ENCODE peak calls at places on chromosomes 4 and X, in nine cellular contexts. One of them, this sample, is unnamed.

GRCh38 chr4:55866290-55866907 is 13.0 kb downstream of the EXOC1 start:
- DNase-seq in HepG2: no peak
- DNase-seq in SK-N-SH: no peak
- DNase-seq in A549: peak; percentile 67
- DNase-seq in K562: peak; percentile 48
- DNase-seq in Panc1: no peak
- DNase-seq in HCT116: peak; percentile 82
- DNase-seq in HL-60: peak; percentile 70
- DNase-seq in GM12878: peak; percentile 15
- DNase-seq in this sample: no peak

GRCh38 chrX:22088326-22088725 is 56.2 kb downstream of the PHEX start:
- DNase-seq in HepG2: no peak
- DNase-seq in SK-N-SH: no peak
- DNase-seq in A549: no peak
- DNase-seq in K562: no peak
- DNase-seq in Panc1: no peak
- DNase-seq in HCT116: no peak
- DNase-seq in HL-60: no peak
- DNase-seq in GM12878: no peak
- DNase-seq in this sample: no peak

GRCh38 chrX:45621356-45622041 is 420.8 kb upstream of the DIPK2B start:
- DNase-seq in HepG2: no peak
- DNase-seq in SK-N-SH: no peak
- DNase-seq in A549: no peak
- DNase-seq in K562: no peak
- DNase-seq in Panc1: no peak
- DNase-seq in HCT116: no peak
- DNase-seq in HL-60: no peak
- DNase-seq in GM12878: no peak
- DNase-seq in this sample: no peak

GRCh38 chrX:154457491-154458115 is 478 bp upstream of the PLXNA3 start:
- DNase-seq in HepG2: no peak
- DNase-seq in SK-N-SH: peak; percentile 78
- DNase-seq in A549: no peak
- DNase-seq in K562: peak; percentile 83
- DNase-seq in Panc1: no peak
- DNase-seq in HCT116: no peak
- DNase-seq in HL-60: no peak
- DNase-seq in GM12878: no peak
- DNase-seq in this sample: peak; percentile 80

GRCh38 chr4:105808459-105809041 is 86.7 kb upstream of the NPNT start:
- DNase-seq in HepG2: no peak
- DNase-seq in SK-N-SH: peak; percentile 13
- DNase-seq in A549: peak; percentile 0
- DNase-seq in K562: no peak
- DNase-seq in Panc1: no peak
- DNase-seq in HCT116: peak; percentile 7
- DNase-seq in HL-60: no peak
- DNase-seq in GM12878: no peak
- DNase-seq in this sample: no peak

GRCh38 chrX:81120270-81120935 is 81.3 kb downstream of the HMGN5 start:
- DNase-seq in HepG2: no peak
- DNase-seq in SK-N-SH: no peak
- DNase-seq in A549: no peak
- DNase-seq in K562: no peak
- DNase-seq in Panc1: no peak
- DNase-seq in HCT116: no peak
- DNase-seq in HL-60: no peak
- DNase-seq in GM12878: no peak
- DNase-seq in this sample: no peak

GRCh38 chr4:14345356-14345775 is 656.9 kb upstream of the CPEB2 start:
- DNase-seq in HepG2: no peak
- DNase-seq in SK-N-SH: no peak
- DNase-seq in A549: no peak
- DNase-seq in K562: no peak
- DNase-seq in Panc1: no peak
- DNase-seq in HCT116: no peak
- DNase-seq in HL-60: no peak
- DNase-seq in GM12878: no peak
- DNase-seq in this sample: no peak

GRCh38 chr4:142142403-142142802 is 506.0 kb downstream of the IL15 start:
- DNase-seq in HepG2: no peak
- DNase-seq in SK-N-SH: no peak
- DNase-seq in A549: no peak
- DNase-seq in K562: no peak
- DNase-seq in Panc1: no peak
- DNase-seq in HCT116: no peak
- DNase-seq in HL-60: no peak
- DNase-seq in GM12878: no peak
- DNase-seq in this sample: no peak

GRCh38 chrX:97844943-97845342 is 961.2 kb downstream of the RPA4 start:
- DNase-seq in HepG2: no peak
- DNase-seq in SK-N-SH: peak; percentile 1
- DNase-seq in A549: no peak
- DNase-seq in K562: no peak
- DNase-seq in Panc1: no peak
- DNase-seq in HCT116: no peak
- DNase-seq in HL-60: no peak
- DNase-seq in GM12878: no peak
- DNase-seq in this sample: no peak

GRCh38 chr4:8837181-8837811 is 34.3 kb downstream of the HMX1 start:
- DNase-seq in HepG2: no peak
- DNase-seq in SK-N-SH: peak; percentile 26
- DNase-seq in A549: no peak
- DNase-seq in K562: no peak
- DNase-seq in Panc1: no peak
- DNase-seq in HCT116: no peak
- DNase-seq in HL-60: no peak
- DNase-seq in GM12878: no peak
- DNase-seq in this sample: peak; percentile 43

GRCh38 chrX:119604778-119605177 is 1.4 kb downstream of the NKRF start:
- DNase-seq in HepG2: no peak
- DNase-seq in SK-N-SH: no peak
- DNase-seq in A549: no peak
- DNase-seq in K562: no peak
- DNase-seq in Panc1: no peak
- DNase-seq in HCT116: no peak
- DNase-seq in HL-60: no peak
- DNase-seq in GM12878: no peak
- DNase-seq in this sample: no peak

GRCh38 chr4:16772366-16772850 is 126.0 kb downstream of the LDB2 start:
- DNase-seq in HepG2: no peak
- DNase-seq in SK-N-SH: no peak
- DNase-seq in A549: no peak
- DNase-seq in K562: no peak
- DNase-seq in Panc1: no peak
- DNase-seq in HCT116: no peak
- DNase-seq in HL-60: no peak
- DNase-seq in GM12878: no peak
- DNase-seq in this sample: no peak

GRCh38 chr4:4860381-4860802 is 927 bp downstream of the MSX1 start:
- DNase-seq in HepG2: peak; percentile 24
- DNase-seq in SK-N-SH: no peak
- DNase-seq in A549: no peak
- DNase-seq in K562: peak; percentile 44
- DNase-seq in Panc1: no peak
- DNase-seq in HCT116: no peak
- DNase-seq in HL-60: no peak
- DNase-seq in GM12878: no peak
- DNase-seq in this sample: no peak

GRCh38 chr4:108247511-108248088 is 78.9 kb upstream of the LEF1 start:
- DNase-seq in HepG2: no peak
- DNase-seq in SK-N-SH: no peak
- DNase-seq in A549: no peak
- DNase-seq in K562: peak; percentile 43
- DNase-seq in Panc1: no peak
- DNase-seq in HCT116: peak; percentile 8
- DNase-seq in HL-60: no peak
- DNase-seq in GM12878: no peak
- DNase-seq in this sample: peak; percentile 27

GRCh38 chr4:103067841-103068547 is 8.6 kb downstream of the SLC9B2 start:
- DNase-seq in HepG2: no peak
- DNase-seq in SK-N-SH: no peak
- DNase-seq in A549: no peak
- DNase-seq in K562: no peak
- DNase-seq in Panc1: no peak
- DNase-seq in HCT116: no peak
- DNase-seq in HL-60: no peak
- DNase-seq in GM12878: no peak
- DNase-seq in this sample: no peak

GRCh38 chrX:45714864-45715263 is 514.2 kb upstream of the DIPK2B start:
- DNase-seq in HepG2: no peak
- DNase-seq in SK-N-SH: no peak
- DNase-seq in A549: peak; percentile 22
- DNase-seq in K562: no peak
- DNase-seq in Panc1: no peak
- DNase-seq in HCT116: peak; percentile 82
- DNase-seq in HL-60: no peak
- DNase-seq in GM12878: peak; percentile 7
- DNase-seq in this sample: no peak

GRCh38 chr4:7687006-7687405 is 252.3 kb upstream of the PSAPL1 start:
- DNase-seq in HepG2: no peak
- DNase-seq in SK-N-SH: no peak
- DNase-seq in A549: no peak
- DNase-seq in K562: no peak
- DNase-seq in Panc1: no peak
- DNase-seq in HCT116: no peak
- DNase-seq in HL-60: no peak
- DNase-seq in GM12878: no peak
- DNase-seq in this sample: no peak

GRCh38 chr4:24763631-24764302 is 31.6 kb upstream of the SOD3 start:
- DNase-seq in HepG2: no peak
- DNase-seq in SK-N-SH: no peak
- DNase-seq in A549: peak; percentile 18
- DNase-seq in K562: no peak
- DNase-seq in Panc1: no peak
- DNase-seq in HCT116: no peak
- DNase-seq in HL-60: no peak
- DNase-seq in GM12878: no peak
- DNase-seq in this sample: no peak

GRCh38 chr4:139528377-139529005 is 27.5 kb downstream of the SETD7 start:
- DNase-seq in HepG2: no peak
- DNase-seq in SK-N-SH: no peak
- DNase-seq in A549: no peak
- DNase-seq in K562: no peak
- DNase-seq in Panc1: no peak
- DNase-seq in HCT116: no peak
- DNase-seq in HL-60: peak; percentile 51
- DNase-seq in GM12878: peak; percentile 11
- DNase-seq in this sample: no peak

GRCh38 chr4:69517674-69518073 is 22.0 kb upstream of the UGT2B4 start:
- DNase-seq in HepG2: peak; percentile 6
- DNase-seq in SK-N-SH: no peak
- DNase-seq in A549: peak; percentile 10
- DNase-seq in K562: no peak
- DNase-seq in Panc1: no peak
- DNase-seq in HCT116: no peak
- DNase-seq in HL-60: no peak
- DNase-seq in GM12878: no peak
- DNase-seq in this sample: peak; percentile 5
- TF ChIP-seq REST in HepG2: no peak
- TF ChIP-seq REST in SK-N-SH: no peak
- TF ChIP-seq REST in A549: no peak
- TF ChIP-seq REST in K562: no peak
- TF ChIP-seq REST in Panc1: no peak
- TF ChIP-seq REST in HCT116: no peak
- TF ChIP-seq REST in HL-60: no peak
- TF ChIP-seq REST in GM12878: no peak
- TF ChIP-seq REST in this sample: no peak

GRCh38 chr4:163330828-163331628 is 1.4 kb downstream of the NPY1R start:
- DNase-seq in HepG2: no peak
- DNase-seq in SK-N-SH: no peak
- DNase-seq in A549: no peak
- DNase-seq in K562: no peak
- DNase-seq in Panc1: no peak
- DNase-seq in HCT116: no peak
- DNase-seq in HL-60: no peak
- DNase-seq in GM12878: no peak
- DNase-seq in this sample: no peak
- TF ChIP-seq REST in HepG2: no peak
- TF ChIP-seq REST in SK-N-SH: no peak
- TF ChIP-seq REST in A549: no peak
- TF ChIP-seq REST in K562: no peak
- TF ChIP-seq REST in Panc1: no peak
- TF ChIP-seq REST in HCT116: no peak
- TF ChIP-seq REST in HL-60: no peak
- TF ChIP-seq REST in GM12878: no peak
- TF ChIP-seq REST in this sample: no peak

GRCh38 chr4:112343330-112343729 is 46.2 kb downstream of the ALPK1 start:
- DNase-seq in HepG2: no peak
- DNase-seq in SK-N-SH: no peak
- DNase-seq in A549: no peak
- DNase-seq in K562: no peak
- DNase-seq in Panc1: no peak
- DNase-seq in HCT116: no peak
- DNase-seq in HL-60: no peak
- DNase-seq in GM12878: no peak
- DNase-seq in this sample: peak; percentile 13

GRCh38 chr4:112352736-112353135 is 55.6 kb downstream of the ALPK1 start:
- DNase-seq in HepG2: no peak
- DNase-seq in SK-N-SH: no peak
- DNase-seq in A549: no peak
- DNase-seq in K562: no peak
- DNase-seq in Panc1: no peak
- DNase-seq in HCT116: no peak
- DNase-seq in HL-60: no peak
- DNase-seq in GM12878: no peak
- DNase-seq in this sample: no peak

DNA sequence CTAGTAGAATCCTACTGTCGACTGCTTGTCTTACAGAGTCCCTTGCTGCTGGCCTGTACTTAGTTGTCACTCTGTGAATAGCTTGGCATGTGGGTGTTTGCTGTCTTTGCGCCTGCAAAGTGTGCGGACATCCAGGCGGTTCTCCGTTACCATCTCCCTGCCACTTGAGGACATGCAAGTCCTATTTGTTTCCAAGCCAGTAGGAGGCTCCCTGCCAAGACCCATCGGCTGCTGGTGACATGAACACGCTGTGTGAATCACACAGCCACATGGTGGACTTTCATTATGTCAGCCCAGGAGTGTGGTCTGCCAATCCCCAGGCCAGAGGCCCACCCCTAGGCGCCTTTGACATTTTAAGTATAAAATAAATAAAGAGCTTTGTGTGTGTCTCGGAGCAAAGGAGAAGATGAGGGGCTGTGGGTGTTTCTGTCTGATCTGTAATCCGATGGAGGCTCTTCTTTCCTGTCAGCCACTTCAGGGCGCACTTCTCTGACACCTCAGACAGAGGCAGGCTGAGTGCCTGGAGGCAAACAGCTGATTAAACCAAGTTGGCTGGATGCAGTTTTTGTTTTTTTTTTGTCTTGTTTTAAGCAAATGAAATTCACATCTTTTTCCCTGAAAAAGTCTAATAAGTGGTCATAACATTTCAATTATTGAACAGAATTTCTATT is 51.5 kb downstream of the ALPK1 start:
- DNase-seq in HepG2: peak; percentile 65
- DNase-seq in SK-N-SH: peak; percentile 57
- DNase-seq in A549: peak; percentile 63
- DNase-seq in K562: peak; percentile 57
- DNase-seq in Panc1: peak; percentile 8
- DNase-seq in HCT116: peak; percentile 32
- DNase-seq in HL-60: no peak
- DNase-seq in GM12878: no peak
- DNase-seq in this sample: peak; percentile 75
- TF ChIP-seq REST in HepG2: no peak
- TF ChIP-seq REST in SK-N-SH: no peak
- TF ChIP-seq REST in A549: no peak
- TF ChIP-seq REST in K562: no peak
- TF ChIP-seq REST in Panc1: no peak
- TF ChIP-seq REST in HCT116: no peak
- TF ChIP-seq REST in HL-60: no peak
- TF ChIP-seq REST in GM12878: no peak
- TF ChIP-seq REST in this sample: no peak

GRCh38 chr4:2095236-2096072 is 36.3 kb downstream of the NAT8L start:
- DNase-seq in HepG2: no peak
- DNase-seq in SK-N-SH: no peak
- DNase-seq in A549: no peak
- DNase-seq in K562: no peak
- DNase-seq in Panc1: no peak
- DNase-seq in HCT116: no peak
- DNase-seq in HL-60: no peak
- DNase-seq in GM12878: no peak
- DNase-seq in this sample: no peak
- TF ChIP-seq REST in HepG2: no peak
- TF ChIP-seq REST in SK-N-SH: no peak
- TF ChIP-seq REST in A549: no peak
- TF ChIP-seq REST in K562: no peak
- TF ChIP-seq REST in Panc1: no peak
- TF ChIP-seq REST in HCT116: no peak
- TF ChIP-seq REST in HL-60: no peak
- TF ChIP-seq REST in GM12878: no peak
- TF ChIP-seq REST in this sample: no peak